ENCODE peak calls at places on chromosomes 3 and 15, in eight cellular contexts. N is NCI-H510A treated with DMSO at 0.1 percent for 48 hours, Y is MCF 10A, Q is NCI-H2029 treated with DMSO at 0.1 percent for 48 hours, G is AG09319, R is NCI-H748 treated with DMSO at 0.1 percent for 48 hours, B is NCI-H1105 treated with DMSO at 0.1 percent for 48 hours, D is GM06990. O is an unnamed sample.

GRCh38 chr3:197312431-197312830 is 14.0 kb upstream of the DLG1 start:
- DNase-seq in N (no peak), Y (no peak), Q (no peak), G (no peak), R (no peak), B (no peak), D (no peak), O (no peak)

GRCh38 chr3:47854720-47855455 is 52.0 kb downstream of the DHX30 start:
- DNase-seq in N (no peak), Y (no peak), Q (no peak), G (no peak), R (no peak), B (no peak), D (no peak), O (no peak)

GRCh38 chr3:129552287-129553050 is 9.5 kb downstream of the H1-8 start:
- DNase-seq in N (peak), Y (no peak), Q (no peak), G (no peak), R (no peak), B (no peak), D (no peak), O (no peak)

GRCh38 chr15:45171912-45172311 is 15.9 kb downstream of the SHF start:
- DNase-seq in N (no peak), Y (no peak), Q (no peak), G (no peak), R (no peak), B (no peak), D (no peak), O (no peak)

GRCh38 chr15:78065284-78065872 is 12.1 kb downstream of the TBC1D2B start:
- DNase-seq in N (no peak), Y (peak), Q (no peak), G (peak), R (no peak), B (no peak), D (no peak), O (no peak)

GRCh38 chr3:160756907-160757623 is 1.0 kb downstream of the PPM1L start:
- DNase-seq in N (peak), Y (no peak), Q (no peak), G (no peak), R (no peak), B (peak), D (peak), O (peak)

GRCh38 chr15:83443076-83443847 is 3.9 kb upstream of the SH3GL3 start:
- DNase-seq in N (no peak), Y (no peak), Q (no peak), G (no peak), R (no peak), B (no peak), D (no peak), O (no peak)

GRCh38 chr15:69304176-69304533 is 5.4 kb downstream of the PAQR5 start:
- DNase-seq in N (no peak), Y (peak), Q (no peak), G (peak), R (no peak), B (no peak), D (no peak), O (no peak)

GRCh38 chr3:32175607-32176197 is 62.8 kb upstream of the CMTM8 start:
- DNase-seq in N (peak), Y (peak), Q (peak), G (peak), R (peak), B (peak), D (no peak), O (peak)

GRCh38 chr15:98599911-98600685 is 48.2 kb upstream of the IGF1R start:
- DNase-seq in N (no peak), Y (no peak), Q (no peak), G (peak), R (no peak), B (no peak), D (peak), O (no peak)